ENCODE peak calls at places on chromosomes 3 and 15, in four cellular contexts. K is effector memory CD4-positive, alpha-beta T cell; C is heart right ventricle; R is CD4-positive, alpha-beta memory T cell. L is an unnamed sample.

GRCh38 chr3:129556890-129557736 is 14.1 kb downstream of the H1-8 start:
- DNase-seq in C (no peak), K (no peak), R (no peak), L (no peak)

GRCh38 chr3:160919942-160920341 is 163.9 kb downstream of the PPM1L start:
- DNase-seq in K (no peak), C (no peak), R (no peak), L (no peak)

GRCh38 chr15:77185242-77185785 is 114.4 kb upstream of the TSPAN3 start:
- DNase-seq in C (no peak), K (no peak), R (no peak), L (no peak)

GRCh38 chr15:36645106-36645505 is 65.7 kb downstream of the CDIN1 start:
- DNase-seq in K (no peak), R (no peak), C (no peak), L (no peak)

GRCh38 chr3:178382388-178383061 is 153.7 kb upstream of the KCNMB2 start:
- DNase-seq in R (no peak), C (no peak), K (no peak), L (no peak)

GRCh38 chr3:187567741-187568140 is 102.5 kb downstream of the SST start:
- DNase-seq in K (no peak), C (no peak), R (no peak), L (no peak)

GRCh38 chr15:96042734-96043224 is 287.7 kb upstream of the NR2F2 start:
- DNase-seq in R (no peak), K (no peak), C (no peak), L (no peak)

GRCh38 chr3:121855555-121855954 is 20.5 kb downstream of the EAF2 start:
- DNase-seq in C (no peak), K (no peak), R (no peak), L (no peak)

GRCh38 chr3:4588410-4588809 is 95.3 kb downstream of the ITPR1 start:
- DNase-seq in K (no peak), R (no peak), C (no peak), L (no peak)

GRCh38 chr15:60804986-60805949 is 326.3 kb upstream of the ICE2 start:
- DNase-seq in K (no peak), C (peak; percentile 64), R (no peak), L (no peak)

GRCh38 chr3:159170436-159171003 is 368.7 kb downstream of the MFSD1 start:
- DNase-seq in R (no peak), C (no peak), K (no peak), L (no peak)

GRCh38 chr3:75048650-75049049 is 434.2 kb upstream of the CNTN3 start:
- DNase-seq in C (no peak), R (no peak), K (no peak), L (no peak)

GRCh38 chr3:37582117-37582516 is 279.6 kb upstream of the CTDSPL start:
- DNase-seq in R (no peak), K (no peak), C (no peak), L (no peak)

GRCh38 chr15:45496658-45497057 is 25.9 kb downstream of the SLC30A4 start:
- DNase-seq in K (no peak), R (no peak), C (no peak), L (no peak)

GRCh38 chr3:138593488-138594149 is 441 bp downstream of the CEP70 start:
- DNase-seq in R (no peak), K (no peak), C (no peak), L (no peak)

DNA sequence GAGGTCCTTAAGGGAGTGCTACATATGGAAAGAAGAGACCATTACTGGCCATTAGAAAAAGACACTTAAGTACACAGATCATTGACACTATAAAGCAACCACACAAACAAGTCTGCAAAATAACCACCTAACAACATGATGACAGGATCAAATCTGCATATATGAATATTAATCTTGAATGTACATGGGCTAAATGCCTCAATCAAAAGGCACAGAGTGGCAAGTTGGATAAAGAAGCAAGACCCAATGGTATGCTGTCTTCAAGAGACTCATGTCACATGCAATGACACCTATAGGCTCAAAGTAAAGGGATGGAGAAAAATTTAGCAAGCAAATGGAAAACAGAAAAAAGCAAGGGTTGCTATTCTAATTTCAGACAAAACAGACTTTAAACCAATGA is 28.4 kb upstream of the CCNL1 start:
- DNase-seq in C (no peak), R (no peak), K (no peak), L (no peak)
- H3K9me3 ChIP-seq in C (no peaks in the 10 kb centered on the region), R (peaks cover 9% of the 10 kb centered on the region), K (peaks cover 17% of the 10 kb centered on the region), L (peaks cover 11% of the 10 kb centered on the region)

GRCh38 chr15:57909388-57909787 is 156.1 kb downstream of the ALDH1A2 start:
- DNase-seq in K (no peak), C (no peak), R (no peak), L (no peak)
- H3K9me3 ChIP-seq in K (no peaks in the 10 kb centered on the region), C (no peaks in the 10 kb centered on the region), R (no peaks in the 10 kb centered on the region), L (no peaks in the 10 kb centered on the region)

GRCh38 chr3:7444886-7445285 is 584.0 kb downstream of the GRM7 start:
- DNase-seq in C (peak; percentile 10), K (no peak), R (no peak), L (no peak)
- H3K9me3 ChIP-seq in C (no peaks in the 10 kb centered on the region), K (no peaks in the 10 kb centered on the region), R (no peaks in the 10 kb centered on the region), L (no peaks in the 10 kb centered on the region)

GRCh38 chr15:57156210-57156887 is 220.0 kb upstream of the CGNL1 start:
- DNase-seq in K (no peak), R (no peak), C (no peak), L (no peak)
- H3K9me3 ChIP-seq in K (no peaks in the 10 kb centered on the region), R (no peaks in the 10 kb centered on the region), C (peaks cover 10% of the 10 kb centered on the region), L (peaks cover 5% of the 10 kb centered on the region)

GRCh38 chr3:124361566-124361965 is 368.7 kb upstream of the UMPS start:
- DNase-seq in C (no peak), R (no peak), K (no peak), L (no peak)
- H3K9me3 ChIP-seq in C (no peaks in the 10 kb centered on the region), R (no peaks in the 10 kb centered on the region), K (no peaks in the 10 kb centered on the region), L (peaks cover 2% of the 10 kb centered on the region)

DNA sequence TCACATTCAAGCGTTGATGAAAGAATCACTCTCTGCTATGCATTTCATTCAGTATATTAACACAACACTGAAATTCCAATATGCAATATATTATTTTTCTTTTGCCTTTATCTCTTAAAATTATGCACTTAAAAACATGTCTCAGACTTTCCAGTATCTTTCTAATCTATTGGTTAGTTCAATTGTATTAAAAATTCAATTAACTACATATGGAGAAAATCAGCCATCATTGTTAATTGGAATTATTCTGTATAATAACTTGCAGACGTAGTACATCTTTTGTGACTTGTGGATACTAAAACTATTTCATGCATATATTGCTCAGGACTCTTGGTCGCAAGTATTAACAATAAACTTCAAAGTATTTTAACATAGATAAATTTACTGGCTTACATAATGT is 715.6 kb downstream of the GRM7 start:
- DNase-seq in K (no peak), C (no peak), R (no peak), L (no peak)
- H3K9me3 ChIP-seq in K (no peaks in the 10 kb centered on the region), C (peaks cover 1% of the 10 kb centered on the region), R (no peaks in the 10 kb centered on the region), L (no peaks in the 10 kb centered on the region)

GRCh38 chr15:20341901-20342605 is 199.5 kb downstream of the GOLGA6L6 start:
- DNase-seq in R (peak; percentile 70), K (peak; percentile 50), C (peak; percentile 73), L (peak; percentile 61)
- H3K9me3 ChIP-seq in R (no peaks in the 10 kb centered on the region), K (no peaks in the 10 kb centered on the region), C (peaks cover 6% of the 10 kb centered on the region), L (peaks cover 3% of the 10 kb centered on the region)

GRCh38 chr3:123843668-123844067 is 40.5 kb downstream of the MYLK start:
- DNase-seq in R (no peak), K (no peak), C (no peak), L (no peak)
- H3K9me3 ChIP-seq in R (no peaks in the 10 kb centered on the region), K (no peaks in the 10 kb centered on the region), C (peaks cover 32% of the 10 kb centered on the region), L (peaks cover 3% of the 10 kb centered on the region)